ENCODE peak calls at places on chromosome 9, in six cellular contexts. A is mesenchymal stem cell, Z is IMR-90, E is trophoblast cell, X is neuronal stem cell, I is H1. W is an unnamed sample.

GRCh38 chr9:3200331-3200774 is 325.4 kb downstream of the RFX3 start:
- DNase-seq in A (peak; percentile 46), Z (peak; percentile 80), E (no peak), X (no peak), I (no peak), W (no peak)

GRCh38 chr9:2158111-2158610 is 143.0 kb downstream of the SMARCA2 start:
- DNase-seq in A (peak; percentile 80), Z (peak; percentile 67), E (no peak), X (no peak), I (no peak), W (peak; percentile 57)

GRCh38 chr9:82456621-82457020 is 468.0 kb downstream of the SPATA31D1 start:
- DNase-seq in A (peak; percentile 38), Z (peak; percentile 76), E (no peak), X (no peak), I (no peak), W (no peak)

GRCh38 chr9:108743901-108744371 is 111.8 kb downstream of the ACTL7B start:
- DNase-seq in A (no peak), Z (no peak), E (peak; percentile 71), X (peak; percentile 60), I (no peak), W (peak; percentile 14)

GRCh38 chr9:106069241-106069640 is 374.9 kb downstream of the TMEM38B start:
- DNase-seq in A (no peak), Z (no peak), E (no peak), X (no peak), I (no peak), W (peak; percentile 45)

GRCh38 chr9:137311171-137311970 is 9.3 kb upstream of the NRARP start:
- DNase-seq in A (no peak), Z (peak; percentile 33), E (peak; percentile 59), X (no peak), I (peak; percentile 52), W (no peak)

GRCh38 chr9:95511232-95511951 is 5.4 kb downstream of the PTCH1 start:
- DNase-seq in A (peak; percentile 88), Z (peak; percentile 70), E (peak; percentile 75), X (no peak), I (peak; percentile 92), W (peak; percentile 96)

GRCh38 chr9:35790385-35791291 is 753 bp upstream of the NPR2 start:
- DNase-seq in A (peak; percentile 88), Z (peak; percentile 83), E (peak; percentile 47), X (peak; percentile 71), I (peak; percentile 78), W (peak; percentile 91)

GRCh38 chr9:89466451-89467277 is 31.2 kb downstream of the SEMA4D start:
- DNase-seq in A (no peak), Z (no peak), E (no peak), X (no peak), I (no peak), W (no peak)

GRCh38 chr9:134551657-134552348 is 89.8 kb upstream of the COL5A1 start:
- DNase-seq in A (peak; percentile 98), Z (peak; percentile 82), E (no peak), X (no peak), I (no peak), W (no peak)

GRCh38 chr9:123550797-123551196 is 194.8 kb downstream of the CRB2 start:
- DNase-seq in A (no peak), Z (no peak), E (no peak), X (peak; percentile 79), I (peak; percentile 61), W (peak; percentile 83)

GRCh38 chr9:73176450-73176875 is 24.8 kb downstream of the ANXA1 start:
- DNase-seq in A (no peak), Z (no peak), E (no peak), X (no peak), I (no peak), W (no peak)

GRCh38 chr9:108885643-108886348 is 23.7 kb downstream of the ACTL7A start:
- DNase-seq in A (peak; percentile 83), Z (peak; percentile 84), E (no peak), X (no peak), I (no peak), W (peak; percentile 2)

GRCh38 chr9:92711844-92712243 is 41.9 kb upstream of the IPPK start:
- DNase-seq in A (no peak), Z (no peak), E (no peak), X (no peak), I (no peak), W (no peak)

GRCh38 chr9:463455-464125 is 248.9 kb downstream of the DOCK8 start:
- DNase-seq in A (no peak), Z (no peak), E (no peak), X (no peak), I (no peak), W (no peak)

GRCh38 chr9:91004992-91005391 is 203.4 kb downstream of the SYK start:
- DNase-seq in A (no peak), Z (no peak), E (no peak), X (no peak), I (no peak), W (peak; percentile 23)

GRCh38 chr9:104841601-104842106 is 77.7 kb downstream of the NIPSNAP3B start:
- DNase-seq in A (no peak), Z (no peak), E (no peak), X (no peak), I (no peak), W (no peak)

GRCh38 chr9:121107041-121107440 is 32.3 kb downstream of the CNTRL start:
- DNase-seq in A (no peak), Z (no peak), E (no peak), X (no peak), I (no peak), W (peak; percentile 64)

GRCh38 chr9:103397868-103398600 is 402.9 kb downstream of the CYLC2 start:
- DNase-seq in A (no peak), Z (no peak), E (peak; percentile 26), X (peak; percentile 37), I (peak; percentile 60), W (peak; percentile 88)

GRCh38 chr9:122053546-122053945 is 39.6 kb downstream of the TTLL11 start:
- DNase-seq in A (no peak), Z (no peak), E (no peak), X (no peak), I (no peak), W (no peak)

GRCh38 chr9:103997861-103998370 is 96.2 kb upstream of the SMC2 start:
- DNase-seq in A (no peak), Z (no peak), E (no peak), X (no peak), I (no peak), W (no peak)

GRCh38 chr9:89185980-89186379 is 7.4 kb upstream of the SHC3 start:
- DNase-seq in A (peak; percentile 35), Z (peak; percentile 29), E (no peak), X (peak; percentile 51), I (no peak), W (peak; percentile 68)

GRCh38 chr9:99998266-99998665 is 91.8 kb downstream of the STX17 start:
- DNase-seq in A (no peak), Z (no peak), E (no peak), X (no peak), I (peak; percentile 49), W (peak; percentile 73)

GRCh38 chr9:13278368-13279246 is 885 bp downstream of the MPDZ start:
- DNase-seq in A (peak; percentile 81), Z (peak; percentile 74), E (peak; percentile 28), X (peak; percentile 57), I (peak; percentile 68), W (peak; percentile 70)

GRCh38 chr9:71549023-71549422 is 219.3 kb downstream of the CEMIP2 start:
- DNase-seq in A (no peak), Z (no peak), E (no peak), X (no peak), I (no peak), W (no peak)

GRCh38 chr9:109114670-109115069 is 5.1 kb downstream of the TMEM245 start:
- DNase-seq in A (peak; percentile 47), Z (peak; percentile 66), E (no peak), X (no peak), I (no peak), W (no peak)

GRCh38 chr9:128512820-128513219 is 8.3 kb downstream of the GLE1 start:
- DNase-seq in A (no peak), Z (no peak), E (no peak), X (no peak), I (no peak), W (no peak)
- H3K36me3 ChIP-seq in A (peaks cover 78% of the 10 kb centered on the region), Z (peaks cover 31% of the 10 kb centered on the region), E (peaks cover 21% of the 10 kb centered on the region), X (peaks cover 86% of the 10 kb centered on the region), I (peaks cover 2% of the 10 kb centered on the region), W (no peaks in the 10 kb centered on the region)

GRCh38 chr9:69582544-69583297 is 89.5 kb downstream of the APBA1 start:
- DNase-seq in A (peak; percentile 17), Z (no peak), E (no peak), X (no peak), I (no peak), W (peak; percentile 41)
- H3K4me1 ChIP-seq in A (peaks cover 10% of the 10 kb centered on the region), Z (peaks cover 2% of the 10 kb centered on the region), E (no peaks in the 10 kb centered on the region), X (peaks cover 13% of the 10 kb centered on the region), I (no peaks in the 10 kb centered on the region), W (peaks cover 6% of the 10 kb centered on the region)

DNA sequence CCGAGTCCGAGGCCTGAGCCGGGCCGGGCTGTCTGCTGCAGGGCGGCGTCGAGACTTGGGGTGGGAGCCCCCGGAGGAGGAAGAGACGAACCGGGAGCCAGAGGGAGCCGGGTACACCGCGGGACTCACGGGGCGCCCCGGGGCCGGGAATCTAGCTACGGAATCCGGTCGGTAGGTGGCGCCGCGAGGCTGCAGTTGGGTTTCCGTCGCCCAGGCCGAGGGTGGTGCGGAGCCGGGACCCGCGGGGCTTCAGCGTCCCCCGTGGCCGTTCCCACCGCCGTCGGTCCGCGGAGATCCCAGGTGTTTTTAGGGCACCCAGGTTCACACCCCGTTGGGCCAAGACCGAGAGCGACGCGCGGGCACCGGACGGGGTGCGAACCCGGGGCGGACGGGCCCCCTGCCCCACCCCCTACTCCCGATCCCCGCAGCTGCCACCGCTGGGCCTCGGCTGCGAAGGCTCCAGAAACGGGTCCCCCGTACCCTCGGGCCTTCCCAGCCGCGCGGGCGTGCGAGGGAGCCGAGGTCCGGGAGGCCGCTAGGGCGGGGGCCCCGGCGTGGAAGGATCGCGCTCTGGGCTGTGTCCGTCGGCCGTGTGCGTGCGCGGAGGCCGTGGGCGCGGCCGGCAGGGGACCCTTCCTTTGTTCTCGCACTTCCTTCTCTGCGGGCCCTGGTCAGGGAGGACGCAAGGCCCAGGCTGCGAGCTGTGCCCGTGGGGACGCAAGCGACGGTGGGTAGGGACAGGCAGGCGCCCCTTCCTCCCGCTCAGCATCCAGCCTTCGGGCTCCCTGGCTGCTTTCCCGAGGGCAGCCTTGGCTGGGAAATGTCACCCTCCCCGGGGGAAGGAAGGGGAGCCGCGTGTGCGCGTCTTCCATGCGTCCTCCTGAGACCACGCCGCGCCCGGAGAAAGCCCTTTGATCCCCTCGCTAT is 146.6 kb downstream of the GAPVD1 start:
- DNase-seq in A (peak; percentile 76), Z (peak; percentile 56), E (peak; percentile 38), X (peak; percentile 75), I (peak; percentile 95), W (peak; percentile 67)
- H3K18ac ChIP-seq in A (peak overlapping the region; percentile 92), Z (peak overlapping the region; percentile 46), E (peak overlapping the region; percentile 93), X (peak overlapping the region; percentile 99), I (peak overlapping the region; percentile 71), W (peak overlapping the region; percentile 53)

GRCh38 chr9:98315067-98315453 is 59.6 kb upstream of the TBC1D2 start:
- DNase-seq in A (no peak), Z (no peak), E (no peak), X (no peak), I (no peak), W (peak; percentile 38)

GRCh38 chr9:98314381-98315066 is 59.1 kb upstream of the TBC1D2 start:
- DNase-seq in A (peak; percentile 46), Z (peak; percentile 69), E (no peak), X (no peak), I (no peak), W (peak; percentile 33)

GRCh38 chr9:98312365-98312764 is 56.9 kb upstream of the TBC1D2 start:
- DNase-seq in A (no peak), Z (no peak), E (no peak), X (no peak), I (no peak), W (no peak)

GRCh38 chr9:98311541-98311940 is 56.1 kb upstream of the TBC1D2 start:
- DNase-seq in A (no peak), Z (no peak), E (no peak), X (no peak), I (no peak), W (no peak)

GRCh38 chr9:98310752-98311392 is 55.4 kb upstream of the TBC1D2 start:
- DNase-seq in A (no peak), Z (peak; percentile 72), E (no peak), X (no peak), I (no peak), W (no peak)
- H3K36me3 ChIP-seq in A (no peaks in the 10 kb centered on the region), Z (peaks cover 4% of the 10 kb centered on the region), E (no peaks in the 10 kb centered on the region), X (no peaks in the 10 kb centered on the region), I (no peaks in the 10 kb centered on the region), W (no peaks in the 10 kb centered on the region)